ENCODE peak calls at places on chromosomes 13 and 19, in six cellular contexts. One of them, this sample, is unnamed. For H3K36me3 and H3K4me1, the result is how much of the 10 kb centered on the place peaks cover.

GRCh38 chr19:7868671-7869452 is 5.3 kb downstream of the PRR36 start:
- DNase-seq in mesendoderm: peak
- DNase-seq in HepG2: peak
- DNase-seq in cardiac muscle cell: peak
- DNase-seq in tibial artery: peak
- DNase-seq in prostate gland: peak
- DNase-seq in this sample: no peak

GRCh38 chr19:11125994-11126685 is 29.4 kb downstream of the SPC24 start:
- DNase-seq in mesendoderm: peak
- DNase-seq in HepG2: peak
- DNase-seq in cardiac muscle cell: peak
- DNase-seq in tibial artery: peak
- DNase-seq in prostate gland: peak
- DNase-seq in this sample: peak

GRCh38 chr19:21434967-21435544 is 38.1 kb downstream of the ZNF493 start:
- DNase-seq in mesendoderm: no peak
- DNase-seq in HepG2: no peak
- DNase-seq in cardiac muscle cell: no peak
- DNase-seq in tibial artery: no peak
- DNase-seq in prostate gland: peak
- DNase-seq in this sample: no peak

GRCh38 chr13:19967619-19968018 is 9.1 kb downstream of the ZMYM2 start:
- DNase-seq in mesendoderm: no peak
- DNase-seq in HepG2: no peak
- DNase-seq in cardiac muscle cell: peak
- DNase-seq in tibial artery: no peak
- DNase-seq in prostate gland: no peak
- DNase-seq in this sample: no peak

GRCh38 chr13:107881362-107881761 is 334.0 kb downstream of the LIG4 start:
- DNase-seq in mesendoderm: no peak
- DNase-seq in HepG2: no peak
- DNase-seq in cardiac muscle cell: no peak
- DNase-seq in tibial artery: no peak
- DNase-seq in prostate gland: no peak
- DNase-seq in this sample: no peak

GRCh38 chr19:29285878-29286277 is 72.9 kb upstream of the UQCRFS1 start:
- DNase-seq in mesendoderm: peak
- DNase-seq in HepG2: no peak
- DNase-seq in cardiac muscle cell: peak
- DNase-seq in tibial artery: peak
- DNase-seq in prostate gland: no peak
- DNase-seq in this sample: no peak

GRCh38 chr13:39779337-39780270 is 124.1 kb downstream of the COG6 start:
- DNase-seq in mesendoderm: no peak
- DNase-seq in HepG2: no peak
- DNase-seq in cardiac muscle cell: peak
- DNase-seq in tibial artery: no peak
- DNase-seq in prostate gland: no peak
- DNase-seq in this sample: no peak

GRCh38 chr13:34682406-34682805 is 259.7 kb upstream of the NBEA start:
- DNase-seq in mesendoderm: no peak
- DNase-seq in HepG2: no peak
- DNase-seq in cardiac muscle cell: no peak
- DNase-seq in tibial artery: no peak
- DNase-seq in prostate gland: no peak
- DNase-seq in this sample: no peak

GRCh38 chr19:30479231-30479630 is 107.0 kb downstream of the ZNF536 start:
- DNase-seq in mesendoderm: no peak
- DNase-seq in HepG2: no peak
- DNase-seq in cardiac muscle cell: no peak
- DNase-seq in tibial artery: no peak
- DNase-seq in prostate gland: no peak
- DNase-seq in this sample: no peak

GRCh38 chr13:27455331-27455855 is 5.0 kb upstream of the MTIF3 start:
- DNase-seq in mesendoderm: no peak
- DNase-seq in HepG2: no peak
- DNase-seq in cardiac muscle cell: no peak
- DNase-seq in tibial artery: no peak
- DNase-seq in prostate gland: no peak
- DNase-seq in this sample: no peak

GRCh38 chr19:55536951-55537740 is at the start of gene SBK2:
- DNase-seq in mesendoderm: peak
- DNase-seq in HepG2: peak
- DNase-seq in cardiac muscle cell: no peak
- DNase-seq in tibial artery: no peak
- DNase-seq in prostate gland: no peak
- DNase-seq in this sample: no peak

GRCh38 chr19:1661995-1662394 is 9.6 kb upstream of the TCF3 start:
- DNase-seq in mesendoderm: no peak
- DNase-seq in HepG2: no peak
- DNase-seq in cardiac muscle cell: no peak
- DNase-seq in tibial artery: no peak
- DNase-seq in prostate gland: no peak
- DNase-seq in this sample: no peak

GRCh38 chr19:47378246-47378645 is 29.1 kb downstream of the DHX34 start:
- DNase-seq in mesendoderm: no peak
- DNase-seq in HepG2: no peak
- DNase-seq in cardiac muscle cell: no peak
- DNase-seq in tibial artery: no peak
- DNase-seq in prostate gland: no peak
- DNase-seq in this sample: no peak

GRCh38 chr19:47381121-47381520 is 32.0 kb downstream of the DHX34 start:
- DNase-seq in mesendoderm: no peak
- DNase-seq in HepG2: no peak
- DNase-seq in cardiac muscle cell: no peak
- DNase-seq in tibial artery: no peak
- DNase-seq in prostate gland: no peak
- DNase-seq in this sample: no peak

GRCh38 chr19:47377801-47378200 is 28.7 kb downstream of the DHX34 start:
- DNase-seq in mesendoderm: no peak
- DNase-seq in HepG2: no peak
- DNase-seq in cardiac muscle cell: no peak
- DNase-seq in tibial artery: no peak
- DNase-seq in prostate gland: no peak
- DNase-seq in this sample: no peak

GRCh38 chr19:47380559-47380958 is 31.4 kb downstream of the DHX34 start:
- DNase-seq in mesendoderm: no peak
- DNase-seq in HepG2: no peak
- DNase-seq in cardiac muscle cell: no peak
- DNase-seq in tibial artery: no peak
- DNase-seq in prostate gland: no peak
- DNase-seq in this sample: no peak

GRCh38 chr19:47379398-47379938 is 30.4 kb downstream of the DHX34 start:
- DNase-seq in mesendoderm: no peak
- DNase-seq in HepG2: no peak
- DNase-seq in cardiac muscle cell: no peak
- DNase-seq in tibial artery: no peak
- DNase-seq in prostate gland: no peak
- DNase-seq in this sample: no peak
- H3K36me3 ChIP-seq in mesendoderm: under half
- H3K36me3 ChIP-seq in HepG2: half or more
- H3K36me3 ChIP-seq in cardiac muscle cell: under half
- H3K36me3 ChIP-seq in tibial artery: half or more
- H3K36me3 ChIP-seq in prostate gland: under half
- H3K36me3 ChIP-seq in this sample: half or more

DNA sequence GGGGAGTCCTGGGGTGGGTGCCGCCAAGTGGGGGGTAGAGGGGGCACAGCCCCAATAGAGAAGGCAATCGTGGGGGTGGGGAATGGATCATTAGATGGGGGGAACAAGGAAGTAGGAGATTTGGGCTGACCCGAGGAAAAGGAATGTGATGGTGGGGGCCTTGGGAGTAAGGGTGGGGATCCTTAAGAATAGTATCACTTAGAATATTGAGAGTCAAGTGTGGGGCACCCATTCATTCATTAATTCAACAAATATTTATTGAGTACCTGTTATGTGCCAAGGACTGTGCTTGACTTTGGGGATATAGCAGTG is 641 bp downstream of the PPP5C start:
- DNase-seq in mesendoderm: no peak
- DNase-seq in HepG2: no peak
- DNase-seq in cardiac muscle cell: no peak
- DNase-seq in tibial artery: no peak
- DNase-seq in prostate gland: no peak
- DNase-seq in this sample: no peak
- H3K4me1 ChIP-seq in mesendoderm: under half
- H3K4me1 ChIP-seq in HepG2: half or more
- H3K4me1 ChIP-seq in cardiac muscle cell: under half
- H3K4me1 ChIP-seq in tibial artery: under half
- H3K4me1 ChIP-seq in prostate gland: under half
- H3K4me1 ChIP-seq in this sample: under half

DNA sequence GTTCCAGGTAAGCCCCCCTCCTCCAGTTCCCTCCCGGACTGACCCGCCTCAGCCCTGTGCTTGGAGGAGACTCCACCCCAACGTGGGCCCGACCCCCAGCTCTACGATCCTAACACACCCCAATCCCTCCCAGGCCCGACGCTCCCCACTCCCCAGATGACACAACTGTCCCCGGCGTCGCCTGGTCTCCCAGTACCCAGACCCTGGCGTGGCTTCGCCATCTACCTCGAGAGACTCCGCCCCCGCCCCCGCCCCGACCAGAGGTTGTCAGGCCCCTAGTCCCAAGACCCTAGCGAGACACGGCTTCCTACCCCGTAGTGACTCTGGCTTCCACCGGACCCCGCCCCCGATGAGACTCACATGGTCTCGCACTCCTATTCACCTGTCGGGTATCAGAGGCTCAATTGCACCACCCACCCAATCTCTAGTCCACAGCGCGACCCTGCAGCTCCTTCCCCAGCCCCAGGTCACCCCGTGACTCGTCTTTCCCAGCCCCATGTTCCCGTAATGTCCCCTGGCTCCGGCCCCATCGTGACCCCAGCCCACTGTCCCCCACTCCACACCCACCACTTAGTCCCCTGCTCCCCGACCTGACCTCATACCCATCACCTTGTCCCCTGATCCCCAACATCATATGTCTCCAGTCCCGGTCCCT is 2.9 kb downstream of the CD37 start:
- DNase-seq in mesendoderm: peak
- DNase-seq in HepG2: no peak
- DNase-seq in cardiac muscle cell: no peak
- DNase-seq in tibial artery: peak
- DNase-seq in prostate gland: no peak
- DNase-seq in this sample: no peak
- H3K4me3 ChIP-seq in mesendoderm: no peak
- H3K4me3 ChIP-seq in HepG2: no peak
- H3K4me3 ChIP-seq in cardiac muscle cell: no peak
- H3K4me3 ChIP-seq in tibial artery: peak
- H3K4me3 ChIP-seq in prostate gland: peak
- H3K4me3 ChIP-seq in this sample: peak

GRCh38 chr19:54460230-54461005 is 3.2 kb downstream of the LENG9 start:
- DNase-seq in mesendoderm: no peak
- DNase-seq in HepG2: no peak
- DNase-seq in cardiac muscle cell: no peak
- DNase-seq in tibial artery: no peak
- DNase-seq in prostate gland: no peak
- DNase-seq in this sample: no peak

GRCh38 chr19:54461201-54462071 is 2.1 kb downstream of the LENG9 start:
- DNase-seq in mesendoderm: no peak
- DNase-seq in HepG2: no peak
- DNase-seq in cardiac muscle cell: peak
- DNase-seq in tibial artery: peak
- DNase-seq in prostate gland: no peak
- DNase-seq in this sample: no peak

GRCh38 chr19:54457773-54458647 is 5.6 kb downstream of the LENG9 start:
- DNase-seq in mesendoderm: no peak
- DNase-seq in HepG2: no peak
- DNase-seq in cardiac muscle cell: no peak
- DNase-seq in tibial artery: no peak
- DNase-seq in prostate gland: no peak
- DNase-seq in this sample: no peak

GRCh38 chr19:54458648-54459281 is 4.8 kb downstream of the LENG9 start:
- DNase-seq in mesendoderm: no peak
- DNase-seq in HepG2: no peak
- DNase-seq in cardiac muscle cell: no peak
- DNase-seq in tibial artery: no peak
- DNase-seq in prostate gland: no peak
- DNase-seq in this sample: no peak

DNA sequence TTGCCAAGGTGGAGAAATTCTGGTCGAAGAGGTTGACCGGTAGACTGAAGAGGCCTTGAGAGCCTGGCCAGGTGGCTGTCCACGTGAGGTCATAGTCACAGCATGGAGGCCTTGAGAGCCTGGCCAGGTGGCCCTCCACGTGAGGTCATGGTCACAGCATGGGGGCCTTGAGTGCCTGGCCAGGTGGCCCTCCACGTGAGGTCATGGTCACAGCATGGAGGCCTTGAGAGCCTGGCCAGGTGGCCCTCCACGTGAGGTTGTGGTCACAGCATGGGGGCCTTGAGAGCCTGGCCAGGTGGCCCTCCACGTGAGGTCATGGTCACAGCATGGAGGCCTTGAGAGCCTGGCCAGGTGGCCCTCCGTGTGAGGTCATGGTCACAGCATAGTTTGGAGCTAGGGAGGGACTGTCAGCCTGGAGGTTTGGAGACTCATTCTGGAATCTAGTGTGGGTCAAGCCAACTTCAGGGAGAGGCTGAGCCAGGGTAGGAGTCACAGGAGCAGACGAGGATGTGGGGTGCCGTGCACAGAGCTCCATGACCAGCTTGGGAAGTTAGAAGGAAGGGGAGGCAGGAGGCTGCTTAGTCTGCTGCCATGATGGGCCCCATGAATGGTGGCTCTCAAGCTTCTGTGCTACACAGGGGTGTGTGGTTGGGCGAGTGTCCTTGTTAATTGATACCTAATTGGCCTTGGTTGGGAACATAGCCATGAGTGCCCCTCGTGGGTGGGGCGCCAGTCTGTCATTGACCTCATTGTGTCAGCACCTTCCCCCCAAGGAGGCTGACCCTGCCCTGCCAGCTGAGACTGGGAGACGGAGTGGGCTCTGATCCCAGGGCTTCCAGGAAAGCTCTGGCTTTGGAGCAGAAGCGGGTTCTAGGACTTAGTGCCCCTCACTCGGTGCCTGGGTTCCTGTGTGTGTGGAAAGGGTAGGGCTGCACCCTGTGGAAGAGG is 4.0 kb downstream of the LENG9 start:
- DNase-seq in mesendoderm: no peak
- DNase-seq in HepG2: no peak
- DNase-seq in cardiac muscle cell: no peak
- DNase-seq in tibial artery: no peak
- DNase-seq in prostate gland: no peak
- DNase-seq in this sample: no peak
- H3K36me3 ChIP-seq in mesendoderm: under half
- H3K36me3 ChIP-seq in HepG2: half or more
- H3K36me3 ChIP-seq in cardiac muscle cell: half or more
- H3K36me3 ChIP-seq in tibial artery: half or more
- H3K36me3 ChIP-seq in prostate gland: under half
- H3K36me3 ChIP-seq in this sample: half or more

DNA sequence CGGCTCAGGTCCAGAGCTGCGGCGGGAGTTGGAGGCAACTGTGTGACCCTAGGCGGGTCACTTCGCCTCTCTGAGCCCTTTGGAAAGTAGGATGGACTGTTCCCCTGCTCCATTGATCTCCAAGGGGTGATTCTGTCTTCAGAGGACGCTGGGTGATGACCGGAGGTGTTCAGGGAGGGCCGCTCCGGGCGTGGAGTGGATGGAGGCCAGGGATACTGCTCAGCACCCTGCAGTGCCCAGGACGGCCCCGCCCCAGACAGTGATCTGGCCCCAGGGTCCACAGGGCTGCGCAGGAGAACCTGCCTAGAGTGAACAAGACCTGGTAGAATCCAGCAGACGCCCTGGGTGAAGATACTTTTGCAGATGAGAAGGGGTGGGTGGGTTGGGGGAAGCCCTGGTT is 7.0 kb downstream of the NCLN start:
- DNase-seq in mesendoderm: no peak
- DNase-seq in HepG2: no peak
- DNase-seq in cardiac muscle cell: no peak
- DNase-seq in tibial artery: no peak
- DNase-seq in prostate gland: no peak
- DNase-seq in this sample: no peak
- H3K4me1 ChIP-seq in mesendoderm: under half
- H3K4me1 ChIP-seq in HepG2: under half
- H3K4me1 ChIP-seq in cardiac muscle cell: under half
- H3K4me1 ChIP-seq in tibial artery: under half
- H3K4me1 ChIP-seq in prostate gland: under half
- H3K4me1 ChIP-seq in this sample: under half

This sample was measured in thoracic aorta.